ENCODE peak calls at places on chromosome 7, in ten cellular contexts. One of them, this sample, is unnamed.

GRCh38 chr7:36192050-36192824 is 39.2 kb downstream of the EEPD1 start:
- DNase-seq in WTC11: no peak
- DNase-seq in progenitor cell of endocrine pancreas: no peak
- DNase-seq in activated CD8-positive, alpha-beta memory T cell treated with anti-CD3 and anti-CD28 coated beads for 4 hours: no peak
- DNase-seq in stimulated activated CD4-positive, alpha-beta T cell treated with anti-CD3 and anti-CD28 coated beads, Interleukin-12 subunit alpha, Interleukin-12 subunit beta, amount 100 ng/mL, for 24 hours: no peak
- DNase-seq in pulmonary artery endothelial cell: no peak
- DNase-seq in AG08395: peak
- DNase-seq in NCI-H1436: no peak
- DNase-seq in caudate nucleus: no peak
- DNase-seq in skeletal muscle cell: peak
- DNase-seq in this sample: no peak

GRCh38 chr7:107559864-107560263 is 3.9 kb downstream of the COG5 start:
- DNase-seq in progenitor cell of endocrine pancreas: no peak
- DNase-seq in skeletal muscle cell: no peak
- DNase-seq in NCI-H1436: no peak
- DNase-seq in caudate nucleus: no peak
- DNase-seq in stimulated activated CD4-positive, alpha-beta T cell treated with anti-CD3 and anti-CD28 coated beads, Interleukin-12 subunit alpha, Interleukin-12 subunit beta, amount 100 ng/mL, for 24 hours: no peak
- DNase-seq in AG08395: peak
- DNase-seq in WTC11: no peak
- DNase-seq in activated CD8-positive, alpha-beta memory T cell treated with anti-CD3 and anti-CD28 coated beads for 4 hours: no peak
- DNase-seq in pulmonary artery endothelial cell: peak
- DNase-seq in this sample: no peak

GRCh38 chr7:144019457-144019856 is 19.3 kb downstream of the OR6B1 start:
- DNase-seq in WTC11: no peak
- DNase-seq in AG08395: peak
- DNase-seq in stimulated activated CD4-positive, alpha-beta T cell treated with anti-CD3 and anti-CD28 coated beads, Interleukin-12 subunit alpha, Interleukin-12 subunit beta, amount 100 ng/mL, for 24 hours: no peak
- DNase-seq in caudate nucleus: no peak
- DNase-seq in progenitor cell of endocrine pancreas: no peak
- DNase-seq in activated CD8-positive, alpha-beta memory T cell treated with anti-CD3 and anti-CD28 coated beads for 4 hours: no peak
- DNase-seq in skeletal muscle cell: peak
- DNase-seq in pulmonary artery endothelial cell: peak
- DNase-seq in NCI-H1436: no peak
- DNase-seq in this sample: no peak

GRCh38 chr7:110442386-110442837 is 648.5 kb upstream of the LRRN3 start:
- DNase-seq in skeletal muscle cell: no peak
- DNase-seq in progenitor cell of endocrine pancreas: no peak
- DNase-seq in activated CD8-positive, alpha-beta memory T cell treated with anti-CD3 and anti-CD28 coated beads for 4 hours: no peak
- DNase-seq in stimulated activated CD4-positive, alpha-beta T cell treated with anti-CD3 and anti-CD28 coated beads, Interleukin-12 subunit alpha, Interleukin-12 subunit beta, amount 100 ng/mL, for 24 hours: no peak
- DNase-seq in caudate nucleus: no peak
- DNase-seq in NCI-H1436: peak
- DNase-seq in WTC11: peak
- DNase-seq in AG08395: no peak
- DNase-seq in pulmonary artery endothelial cell: no peak
- DNase-seq in this sample: no peak

GRCh38 chr7:14504134-14504533 is 398.4 kb downstream of the DGKB start:
- DNase-seq in stimulated activated CD4-positive, alpha-beta T cell treated with anti-CD3 and anti-CD28 coated beads, Interleukin-12 subunit alpha, Interleukin-12 subunit beta, amount 100 ng/mL, for 24 hours: no peak
- DNase-seq in NCI-H1436: peak
- DNase-seq in skeletal muscle cell: no peak
- DNase-seq in activated CD8-positive, alpha-beta memory T cell treated with anti-CD3 and anti-CD28 coated beads for 4 hours: no peak
- DNase-seq in pulmonary artery endothelial cell: no peak
- DNase-seq in progenitor cell of endocrine pancreas: no peak
- DNase-seq in WTC11: peak
- DNase-seq in caudate nucleus: no peak
- DNase-seq in AG08395: no peak
- DNase-seq in this sample: no peak

GRCh38 chr7:20784311-20785210 is 2.1 kb downstream of the SP8 start:
- DNase-seq in activated CD8-positive, alpha-beta memory T cell treated with anti-CD3 and anti-CD28 coated beads for 4 hours: no peak
- DNase-seq in caudate nucleus: no peak
- DNase-seq in skeletal muscle cell: no peak
- DNase-seq in AG08395: no peak
- DNase-seq in pulmonary artery endothelial cell: no peak
- DNase-seq in progenitor cell of endocrine pancreas: no peak
- DNase-seq in WTC11: peak
- DNase-seq in NCI-H1436: no peak
- DNase-seq in stimulated activated CD4-positive, alpha-beta T cell treated with anti-CD3 and anti-CD28 coated beads, Interleukin-12 subunit alpha, Interleukin-12 subunit beta, amount 100 ng/mL, for 24 hours: no peak
- DNase-seq in this sample: no peak

GRCh38 chr7:80348221-80348620 is 163.6 kb downstream of the GNAT3 start:
- DNase-seq in WTC11: no peak
- DNase-seq in stimulated activated CD4-positive, alpha-beta T cell treated with anti-CD3 and anti-CD28 coated beads, Interleukin-12 subunit alpha, Interleukin-12 subunit beta, amount 100 ng/mL, for 24 hours: no peak
- DNase-seq in skeletal muscle cell: no peak
- DNase-seq in pulmonary artery endothelial cell: no peak
- DNase-seq in activated CD8-positive, alpha-beta memory T cell treated with anti-CD3 and anti-CD28 coated beads for 4 hours: no peak
- DNase-seq in progenitor cell of endocrine pancreas: no peak
- DNase-seq in caudate nucleus: no peak
- DNase-seq in NCI-H1436: no peak
- DNase-seq in AG08395: no peak
- DNase-seq in this sample: no peak

GRCh38 chr7:122306320-122307227 is 2.0 kb upstream of the FEZF1 start:
- DNase-seq in activated CD8-positive, alpha-beta memory T cell treated with anti-CD3 and anti-CD28 coated beads for 4 hours: no peak
- DNase-seq in progenitor cell of endocrine pancreas: no peak
- DNase-seq in skeletal muscle cell: no peak
- DNase-seq in caudate nucleus: no peak
- DNase-seq in stimulated activated CD4-positive, alpha-beta T cell treated with anti-CD3 and anti-CD28 coated beads, Interleukin-12 subunit alpha, Interleukin-12 subunit beta, amount 100 ng/mL, for 24 hours: no peak
- DNase-seq in WTC11: peak
- DNase-seq in NCI-H1436: no peak
- DNase-seq in AG08395: no peak
- DNase-seq in pulmonary artery endothelial cell: no peak
- DNase-seq in this sample: no peak

GRCh38 chr7:141877365-141877764 is 36.1 kb upstream of the PRSS37 start:
- DNase-seq in skeletal muscle cell: no peak
- DNase-seq in WTC11: no peak
- DNase-seq in caudate nucleus: no peak
- DNase-seq in NCI-H1436: no peak
- DNase-seq in pulmonary artery endothelial cell: no peak
- DNase-seq in AG08395: no peak
- DNase-seq in stimulated activated CD4-positive, alpha-beta T cell treated with anti-CD3 and anti-CD28 coated beads, Interleukin-12 subunit alpha, Interleukin-12 subunit beta, amount 100 ng/mL, for 24 hours: no peak
- DNase-seq in progenitor cell of endocrine pancreas: no peak
- DNase-seq in activated CD8-positive, alpha-beta memory T cell treated with anti-CD3 and anti-CD28 coated beads for 4 hours: no peak
- DNase-seq in this sample: no peak